ENCODE peak calls at places on chromosomes 5 and 9, in seven cellular contexts. One of them, this sample, is unnamed. For H3K4me1, the result is how much of the 10 kb centered on the place peaks cover.

GRCh38 chr5:169719360-169720314 is 82.6 kb downstream of the DOCK2 start:
- DNase-seq in tibial artery: no peak
- DNase-seq in stomach: no peak
- DNase-seq in DND-41: no peak
- DNase-seq in cardiac muscle cell: no peak
- DNase-seq in CD8-positive, alpha-beta T cell: no peak
- DNase-seq in psoas muscle: no peak
- DNase-seq in this sample: no peak

GRCh38 chr5:137612576-137612975 is 113.5 kb upstream of the SPOCK1 start:
- DNase-seq in tibial artery: no peak
- DNase-seq in stomach: no peak
- DNase-seq in DND-41: no peak
- DNase-seq in cardiac muscle cell: no peak
- DNase-seq in CD8-positive, alpha-beta T cell: no peak
- DNase-seq in psoas muscle: no peak
- DNase-seq in this sample: no peak

GRCh38 chr5:38821679-38822078 is 24.1 kb upstream of the OSMR start:
- DNase-seq in tibial artery: no peak
- DNase-seq in stomach: no peak
- DNase-seq in DND-41: no peak
- DNase-seq in cardiac muscle cell: no peak
- DNase-seq in CD8-positive, alpha-beta T cell: no peak
- DNase-seq in psoas muscle: no peak
- DNase-seq in this sample: no peak

GRCh38 chr5:84425365-84425764 is 40.7 kb upstream of the EDIL3 start:
- DNase-seq in tibial artery: no peak
- DNase-seq in stomach: no peak
- DNase-seq in DND-41: no peak
- DNase-seq in cardiac muscle cell: no peak
- DNase-seq in CD8-positive, alpha-beta T cell: no peak
- DNase-seq in psoas muscle: no peak
- DNase-seq in this sample: no peak

GRCh38 chr5:123819818-123820217 is 307.8 kb downstream of the CSNK1G3 start:
- DNase-seq in tibial artery: no peak
- DNase-seq in stomach: no peak
- DNase-seq in DND-41: no peak
- DNase-seq in cardiac muscle cell: peak
- DNase-seq in CD8-positive, alpha-beta T cell: no peak
- DNase-seq in psoas muscle: no peak
- DNase-seq in this sample: no peak

GRCh38 chr5:122458278-122458872 is 146.3 kb downstream of the SNCAIP start:
- DNase-seq in tibial artery: no peak
- DNase-seq in stomach: no peak
- DNase-seq in DND-41: peak
- DNase-seq in cardiac muscle cell: peak
- DNase-seq in CD8-positive, alpha-beta T cell: no peak
- DNase-seq in psoas muscle: no peak
- DNase-seq in this sample: no peak

GRCh38 chr9:125739442-125739841 is 7.7 kb upstream of the PBX3 start:
- DNase-seq in tibial artery: no peak
- DNase-seq in stomach: no peak
- DNase-seq in DND-41: no peak
- DNase-seq in cardiac muscle cell: no peak
- DNase-seq in CD8-positive, alpha-beta T cell: no peak
- DNase-seq in psoas muscle: no peak
- DNase-seq in this sample: no peak

GRCh38 chr9:128260340-128260739 is 15.5 kb downstream of the GOLGA2 start:
- DNase-seq in tibial artery: no peak
- DNase-seq in stomach: no peak
- DNase-seq in DND-41: no peak
- DNase-seq in cardiac muscle cell: no peak
- DNase-seq in CD8-positive, alpha-beta T cell: no peak
- DNase-seq in psoas muscle: no peak
- DNase-seq in this sample: peak

GRCh38 chr9:26175264-26175663 is 497.0 kb upstream of the TUSC1 start:
- DNase-seq in tibial artery: no peak
- DNase-seq in stomach: no peak
- DNase-seq in DND-41: no peak
- DNase-seq in cardiac muscle cell: no peak
- DNase-seq in CD8-positive, alpha-beta T cell: no peak
- DNase-seq in psoas muscle: no peak
- DNase-seq in this sample: no peak

GRCh38 chr5:7548576-7548975 is 152.6 kb downstream of the ADCY2 start:
- DNase-seq in tibial artery: no peak
- DNase-seq in stomach: no peak
- DNase-seq in DND-41: no peak
- DNase-seq in cardiac muscle cell: no peak
- DNase-seq in CD8-positive, alpha-beta T cell: no peak
- DNase-seq in psoas muscle: no peak
- DNase-seq in this sample: no peak

GRCh38 chr5:134289509-134290113 is 63.7 kb upstream of the PPP2CA start:
- DNase-seq in tibial artery: peak
- DNase-seq in stomach: peak
- DNase-seq in DND-41: peak
- DNase-seq in cardiac muscle cell: peak
- DNase-seq in CD8-positive, alpha-beta T cell: peak
- DNase-seq in psoas muscle: peak
- DNase-seq in this sample: no peak

GRCh38 chr5:158644301-158644700 is 455.4 kb downstream of the EBF1 start:
- DNase-seq in tibial artery: no peak
- DNase-seq in stomach: no peak
- DNase-seq in DND-41: no peak
- DNase-seq in cardiac muscle cell: peak
- DNase-seq in CD8-positive, alpha-beta T cell: no peak
- DNase-seq in psoas muscle: no peak
- DNase-seq in this sample: no peak

GRCh38 chr5:57785946-57786345 is 303.3 kb upstream of the ACTBL2 start:
- DNase-seq in tibial artery: no peak
- DNase-seq in stomach: no peak
- DNase-seq in DND-41: no peak
- DNase-seq in cardiac muscle cell: no peak
- DNase-seq in CD8-positive, alpha-beta T cell: no peak
- DNase-seq in psoas muscle: no peak
- DNase-seq in this sample: no peak

GRCh38 chr5:96065577-96066385 is 104.1 kb upstream of the ELL2 start:
- DNase-seq in tibial artery: no peak
- DNase-seq in stomach: no peak
- DNase-seq in DND-41: no peak
- DNase-seq in cardiac muscle cell: no peak
- DNase-seq in CD8-positive, alpha-beta T cell: no peak
- DNase-seq in psoas muscle: no peak
- DNase-seq in this sample: no peak

GRCh38 chr9:89592201-89592815 is 12.5 kb upstream of the GADD45G start:
- DNase-seq in tibial artery: no peak
- DNase-seq in stomach: no peak
- DNase-seq in DND-41: no peak
- DNase-seq in cardiac muscle cell: no peak
- DNase-seq in CD8-positive, alpha-beta T cell: no peak
- DNase-seq in psoas muscle: no peak
- DNase-seq in this sample: no peak

GRCh38 chr5:10527281-10527950 is 36.5 kb upstream of the ANKRD33B start:
- DNase-seq in tibial artery: no peak
- DNase-seq in stomach: no peak
- DNase-seq in DND-41: no peak
- DNase-seq in cardiac muscle cell: peak
- DNase-seq in CD8-positive, alpha-beta T cell: no peak
- DNase-seq in psoas muscle: no peak
- DNase-seq in this sample: no peak

GRCh38 chr5:115377468-115378217 is 81.2 kb upstream of the CCDC112 start:
- DNase-seq in tibial artery: no peak
- DNase-seq in stomach: no peak
- DNase-seq in DND-41: no peak
- DNase-seq in cardiac muscle cell: peak
- DNase-seq in CD8-positive, alpha-beta T cell: no peak
- DNase-seq in psoas muscle: no peak
- DNase-seq in this sample: no peak

GRCh38 chr9:113886933-113887332 is 10.8 kb downstream of the ZNF618 start:
- DNase-seq in tibial artery: no peak
- DNase-seq in stomach: no peak
- DNase-seq in DND-41: no peak
- DNase-seq in cardiac muscle cell: no peak
- DNase-seq in CD8-positive, alpha-beta T cell: no peak
- DNase-seq in psoas muscle: no peak
- DNase-seq in this sample: no peak

GRCh38 chr5:116497648-116498047 is 77.0 kb downstream of the SEMA6A start:
- DNase-seq in tibial artery: no peak
- DNase-seq in stomach: no peak
- DNase-seq in DND-41: no peak
- DNase-seq in cardiac muscle cell: no peak
- DNase-seq in CD8-positive, alpha-beta T cell: no peak
- DNase-seq in psoas muscle: no peak
- DNase-seq in this sample: no peak

DNA sequence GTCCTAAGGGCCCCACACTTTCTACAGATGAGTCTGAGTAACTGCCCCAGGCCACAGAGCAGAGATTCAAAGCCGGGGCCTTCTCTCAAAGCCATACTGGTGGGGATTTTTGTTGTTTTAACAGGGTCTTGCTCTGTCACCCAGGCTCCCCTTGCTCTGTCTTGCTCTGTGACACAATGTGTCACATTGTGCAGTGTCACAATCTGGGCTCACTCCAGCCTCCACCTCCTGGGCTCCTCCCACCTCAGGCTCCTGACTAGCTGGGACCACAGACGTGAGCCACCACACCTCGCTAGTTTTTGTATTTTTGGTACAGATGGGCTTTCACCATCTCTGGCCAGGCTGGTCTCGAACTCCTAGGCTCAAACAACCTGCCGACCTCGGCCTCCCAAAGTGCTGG is 8.6 kb downstream of the AGPAT2 start:
- DNase-seq in tibial artery: no peak
- DNase-seq in stomach: no peak
- DNase-seq in DND-41: no peak
- DNase-seq in cardiac muscle cell: no peak
- DNase-seq in CD8-positive, alpha-beta T cell: no peak
- DNase-seq in psoas muscle: no peak
- DNase-seq in this sample: no peak
- H3K27ac ChIP-seq in tibial artery: no peak
- H3K27ac ChIP-seq in stomach: no peak
- H3K27ac ChIP-seq in DND-41: no peak
- H3K27ac ChIP-seq in cardiac muscle cell: no peak
- H3K27ac ChIP-seq in CD8-positive, alpha-beta T cell: no peak
- H3K27ac ChIP-seq in psoas muscle: no peak
- H3K27ac ChIP-seq in this sample: no peak

DNA sequence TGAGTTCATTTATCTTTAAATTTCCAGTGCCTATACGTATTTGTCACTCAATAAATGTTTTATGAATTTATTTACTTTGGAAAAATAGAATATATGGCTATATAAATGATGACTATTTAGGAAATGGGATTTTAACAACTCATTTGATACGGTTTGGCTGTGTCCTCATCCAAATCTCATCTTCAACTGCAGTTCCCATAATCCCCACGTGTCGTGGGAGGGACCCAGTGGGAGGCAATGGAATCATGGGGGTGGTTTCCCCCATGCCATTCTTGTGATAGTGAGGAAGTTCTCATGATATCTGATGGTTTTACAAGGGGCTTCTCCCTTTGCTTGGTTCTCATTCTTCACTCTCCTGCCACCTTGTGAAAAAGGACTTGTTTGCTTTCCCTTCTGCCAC is 187.6 kb upstream of the EFNA5 start:
- DNase-seq in tibial artery: no peak
- DNase-seq in stomach: no peak
- DNase-seq in DND-41: no peak
- DNase-seq in cardiac muscle cell: no peak
- DNase-seq in CD8-positive, alpha-beta T cell: no peak
- DNase-seq in psoas muscle: no peak
- DNase-seq in this sample: no peak
- H3K4me1 ChIP-seq in tibial artery: under half
- H3K4me1 ChIP-seq in stomach: under half
- H3K4me1 ChIP-seq in DND-41: under half
- H3K4me1 ChIP-seq in cardiac muscle cell: under half
- H3K4me1 ChIP-seq in CD8-positive, alpha-beta T cell: under half
- H3K4me1 ChIP-seq in psoas muscle: under half
- H3K4me1 ChIP-seq in this sample: under half

GRCh38 chr5:148973455-148973854 is 89.4 kb downstream of the SH3TC2 start:
- DNase-seq in tibial artery: no peak
- DNase-seq in stomach: no peak
- DNase-seq in DND-41: no peak
- DNase-seq in cardiac muscle cell: peak
- DNase-seq in CD8-positive, alpha-beta T cell: no peak
- DNase-seq in psoas muscle: no peak
- DNase-seq in this sample: no peak

GRCh38 chr5:148970876-148971275 is 92.0 kb downstream of the SH3TC2 start:
- DNase-seq in tibial artery: no peak
- DNase-seq in stomach: no peak
- DNase-seq in DND-41: no peak
- DNase-seq in cardiac muscle cell: no peak
- DNase-seq in CD8-positive, alpha-beta T cell: no peak
- DNase-seq in psoas muscle: no peak
- DNase-seq in this sample: no peak

GRCh38 chr5:148974638-148975330 is 88.1 kb downstream of the SH3TC2 start:
- DNase-seq in tibial artery: no peak
- DNase-seq in stomach: no peak
- DNase-seq in DND-41: no peak
- DNase-seq in cardiac muscle cell: no peak
- DNase-seq in CD8-positive, alpha-beta T cell: no peak
- DNase-seq in psoas muscle: no peak
- DNase-seq in this sample: no peak

GRCh38 chr5:148972396-148972795 is 90.5 kb downstream of the SH3TC2 start:
- DNase-seq in tibial artery: no peak
- DNase-seq in stomach: no peak
- DNase-seq in DND-41: no peak
- DNase-seq in cardiac muscle cell: no peak
- DNase-seq in CD8-positive, alpha-beta T cell: no peak
- DNase-seq in psoas muscle: no peak
- DNase-seq in this sample: no peak

DNA sequence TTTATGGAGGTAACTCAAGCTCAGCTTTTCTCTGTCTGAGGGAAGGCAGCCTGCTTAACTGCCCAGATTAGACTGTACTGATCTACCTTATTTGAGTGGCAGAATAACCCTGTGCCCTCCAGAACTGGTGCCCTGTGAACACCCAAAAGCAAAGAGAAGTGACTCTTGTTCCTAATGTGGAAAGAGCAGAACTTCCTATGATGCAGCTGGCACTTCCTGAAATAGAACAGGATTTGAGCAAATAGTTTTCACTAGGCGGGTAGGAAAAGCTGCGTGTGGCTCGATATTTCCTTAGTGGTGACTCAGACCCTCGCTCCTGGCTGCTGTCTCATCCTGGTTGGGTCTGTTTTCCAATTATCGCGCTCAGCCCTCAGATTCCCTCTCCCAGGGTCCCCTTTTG is 89.9 kb downstream of the SH3TC2 start:
- DNase-seq in tibial artery: peak
- DNase-seq in stomach: peak
- DNase-seq in DND-41: no peak
- DNase-seq in cardiac muscle cell: peak
- DNase-seq in CD8-positive, alpha-beta T cell: no peak
- DNase-seq in psoas muscle: peak
- DNase-seq in this sample: no peak
- TF ChIP-seq CTCF in tibial artery: no peak
- TF ChIP-seq CTCF in stomach: no peak
- TF ChIP-seq CTCF in DND-41: no peak
- TF ChIP-seq CTCF in cardiac muscle cell: no peak
- TF ChIP-seq CTCF in CD8-positive, alpha-beta T cell: no peak
- TF ChIP-seq CTCF in psoas muscle: no peak
- TF ChIP-seq CTCF in this sample: no peak

DNA sequence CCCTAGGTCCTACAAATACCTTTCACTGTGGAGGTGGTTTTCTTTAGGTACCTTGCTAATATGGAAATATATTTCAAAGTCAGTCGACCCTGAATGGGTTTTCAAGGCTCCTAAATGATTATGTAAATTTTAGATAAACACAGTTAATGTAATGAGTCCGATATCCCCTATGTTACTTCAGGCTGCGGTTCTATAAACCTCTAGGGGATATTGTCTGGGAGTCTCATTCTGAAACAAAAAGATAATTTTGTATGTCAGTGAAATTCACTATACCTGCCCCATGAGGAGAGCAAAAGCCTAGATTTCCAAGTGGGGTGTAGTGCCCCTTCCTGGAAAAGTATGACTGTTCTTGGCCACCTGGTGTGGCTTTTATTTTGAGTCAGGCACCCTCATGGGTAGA is 377.3 kb downstream of the ICE1 start:
- DNase-seq in tibial artery: no peak
- DNase-seq in stomach: no peak
- DNase-seq in DND-41: no peak
- DNase-seq in cardiac muscle cell: no peak
- DNase-seq in CD8-positive, alpha-beta T cell: no peak
- DNase-seq in psoas muscle: no peak
- DNase-seq in this sample: no peak
- H3K27ac ChIP-seq in tibial artery: no peak
- H3K27ac ChIP-seq in stomach: no peak
- H3K27ac ChIP-seq in DND-41: no peak
- H3K27ac ChIP-seq in cardiac muscle cell: no peak
- H3K27ac ChIP-seq in CD8-positive, alpha-beta T cell: no peak
- H3K27ac ChIP-seq in psoas muscle: no peak
- H3K27ac ChIP-seq in this sample: no peak